ENCODE peak calls at places on chromosomes 7 and 10, in four cellular contexts. G is heart left ventricle, Z is kidney, Y is A549. W is an unnamed sample. For H3K4me1, the result is how much of the 10 kb centered on the place peaks cover.

GRCh38 chr7:135259702-135260101 is 26.1 kb downstream of the STRA8 start:
- DNase-seq in G (no peak), Z (no peak), Y (no peak), W (no peak)

GRCh38 chr10:18651324-18652007 is at the start of gene NSUN6:
- DNase-seq in G (peak), Z (peak), Y (peak), W (peak)

GRCh38 chr7:101100858-101101847 is 15.9 kb downstream of the TRIM56 start:
- DNase-seq in G (no peak), Z (no peak), Y (no peak), W (no peak)

GRCh38 chr10:52740155-52740549 is 32.4 kb downstream of the MBL2 start:
- DNase-seq in G (no peak), Z (no peak), Y (no peak), W (no peak)

GRCh38 chr10:96693431-96693830 is 26.9 kb downstream of the PIK3AP1 start:
- DNase-seq in G (no peak), Z (no peak), Y (no peak), W (no peak)

GRCh38 chr10:75654777-75655176 is 223.4 kb downstream of the LRMDA start:
- DNase-seq in G (no peak), Z (no peak), Y (no peak), W (peak)

GRCh38 chr7:123879628-123880027 is 34.7 kb downstream of the HYAL4 start:
- DNase-seq in G (no peak), Z (no peak), Y (no peak), W (no peak)

GRCh38 chr7:64959072-64959747 is 31.6 kb downstream of the ZNF117 start:
- DNase-seq in G (no peak), Z (no peak), Y (no peak), W (no peak)

GRCh38 chr7:55550838-55551537 is 21.3 kb downstream of the VOPP1 start:
- DNase-seq in G (no peak), Z (peak), Y (no peak), W (no peak)

GRCh38 chr7:55555160-55555559 is 17.1 kb downstream of the VOPP1 start:
- DNase-seq in G (no peak), Z (no peak), Y (no peak), W (no peak)

GRCh38 chr7:55554055-55554454 is 18.2 kb downstream of the VOPP1 start:
- DNase-seq in G (no peak), Z (no peak), Y (no peak), W (no peak)

GRCh38 chr7:55552320-55553086 is 19.8 kb downstream of the VOPP1 start:
- DNase-seq in G (no peak), Z (peak), Y (peak), W (no peak)

GRCh38 chr7:55553087-55553345 is 19.3 kb downstream of the VOPP1 start:
- DNase-seq in G (no peak), Z (no peak), Y (no peak), W (no peak)
- H3K4me1 ChIP-seq in G (under half), Z (under half), Y (under half), W (under half)

DNA sequence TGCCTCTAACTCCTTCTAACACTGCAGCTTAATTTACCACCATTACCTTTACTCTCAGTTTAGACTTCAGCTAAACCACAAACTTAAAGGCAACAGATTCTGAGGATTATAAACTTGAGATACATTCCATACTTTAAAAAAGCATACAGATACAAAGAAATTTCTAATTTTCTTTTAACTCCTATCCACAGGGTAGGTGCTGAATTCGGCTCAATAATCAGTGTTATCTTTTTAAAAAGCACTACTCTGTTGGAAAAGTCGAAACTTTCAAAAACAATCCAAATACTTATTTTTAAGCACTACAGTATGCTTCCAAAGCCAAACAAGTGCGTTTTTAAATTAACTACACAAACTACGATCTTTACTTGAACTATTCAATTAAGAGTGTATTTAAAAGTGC is 1.0 kb downstream of the SMNDC1 start:
- DNase-seq in G (no peak), Z (no peak), Y (no peak), W (no peak)
- H3K4me1 ChIP-seq in G (under half), Z (under half), Y (half or more), W (half or more)

GRCh38 chr10:79161557-79161956 is 92.8 kb downstream of the ZMIZ1 start:
- DNase-seq in G (no peak), Z (no peak), Y (no peak), W (no peak)
- H3K4me1 ChIP-seq in G (half or more), Z (half or more), Y (half or more), W (under half)

GRCh38 chr7:95780665-95781064 is 8.3 kb downstream of the DYNC1I1 start:
- DNase-seq in G (no peak), Z (no peak), Y (no peak), W (no peak)

GRCh38 chr7:95781967-95782586 is 9.7 kb downstream of the DYNC1I1 start:
- DNase-seq in G (no peak), Z (no peak), Y (no peak), W (no peak)

GRCh38 chr7:95788288-95788687 is 15.9 kb downstream of the DYNC1I1 start:
- DNase-seq in G (no peak), Z (no peak), Y (no peak), W (no peak)

DNA sequence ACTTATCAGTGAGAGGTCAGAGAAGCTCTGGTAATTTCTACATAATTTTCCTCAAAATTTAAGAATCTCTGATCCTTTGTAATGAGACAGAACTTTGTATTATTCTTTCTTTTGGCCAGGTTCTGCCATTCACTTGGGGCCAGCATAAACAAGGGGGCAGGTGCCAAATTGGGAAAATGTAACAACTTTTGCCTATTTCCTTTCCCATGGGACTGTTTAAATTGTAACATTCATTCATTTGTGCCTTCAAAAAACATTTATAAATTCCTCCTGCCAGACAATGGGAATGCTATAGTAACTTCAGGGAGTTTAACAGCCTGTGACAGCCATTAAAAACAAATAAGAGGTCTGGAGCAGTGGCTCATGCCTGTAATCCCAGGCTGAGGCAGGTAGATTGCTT is 12.4 kb downstream of the DYNC1I1 start:
- DNase-seq in G (no peak), Z (no peak), Y (no peak), W (no peak)
- H3K4me1 ChIP-seq in G (under half), Z (under half), Y (under half), W (under half)

GRCh38 chr10:119313024-119313423 is 105.7 kb downstream of the GRK5 start:
- DNase-seq in G (no peak), Z (no peak), Y (no peak), W (no peak)

GRCh38 chr10:119312241-119312640 is 104.9 kb downstream of the GRK5 start:
- DNase-seq in G (no peak), Z (no peak), Y (no peak), W (no peak)

GRCh38 chr10:119309423-119309770 is 102.0 kb downstream of the GRK5 start:
- DNase-seq in G (no peak), Z (peak), Y (no peak), W (no peak)

GRCh38 chr10:119308556-119309422 is 101.4 kb downstream of the GRK5 start:
- DNase-seq in G (no peak), Z (peak), Y (no peak), W (no peak)

GRCh38 chr10:119310807-119311206 is 103.4 kb downstream of the GRK5 start:
- DNase-seq in G (no peak), Z (no peak), Y (no peak), W (no peak)
- H3K4me1 ChIP-seq in G (under half), Z (under half), Y (half or more), W (under half)

DNA sequence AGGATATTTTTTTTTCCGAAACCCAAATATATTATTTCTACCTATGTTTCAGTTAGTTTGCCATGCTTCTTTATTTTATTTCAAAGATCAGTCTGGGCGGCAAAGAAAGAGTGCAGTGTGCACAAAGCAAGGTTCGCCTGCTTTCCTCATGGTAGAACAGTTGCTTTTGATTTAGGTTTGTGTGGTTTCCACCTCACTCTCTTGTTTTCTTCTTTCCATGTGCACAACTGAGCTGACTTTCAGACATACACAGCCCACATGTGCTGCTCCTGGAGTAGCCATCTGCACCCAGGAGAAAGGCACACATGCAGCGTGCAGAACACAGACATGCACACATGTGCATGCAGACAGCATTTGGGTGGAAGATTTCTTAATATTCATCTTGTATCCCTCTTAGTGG is 302.1 kb downstream of the FZD1 start:
- DNase-seq in G (no peak), Z (no peak), Y (no peak), W (no peak)
- H3K4me1 ChIP-seq in G (under half), Z (under half), Y (under half), W (under half)

GRCh38 chr10:44207160-44207559 is 177.7 kb downstream of the CXCL12 start:
- DNase-seq in G (no peak), Z (no peak), Y (no peak), W (no peak)
- H3K4me1 ChIP-seq in G (under half), Z (under half), Y (under half), W (under half)

GRCh38 chr10:14553434-14553833 is 221.3 kb downstream of the FAM107B start:
- DNase-seq in G (no peak), Z (no peak), Y (no peak), W (no peak)
- H3K4me1 ChIP-seq in G (under half), Z (under half), Y (half or more), W (under half)

GRCh38 chr7:5681423-5681822 is 100.0 kb downstream of the RNF216 start:
- DNase-seq in G (no peak), Z (no peak), Y (no peak), W (no peak)
- H3K4me1 ChIP-seq in G (under half), Z (under half), Y (under half), W (half or more)

DNA sequence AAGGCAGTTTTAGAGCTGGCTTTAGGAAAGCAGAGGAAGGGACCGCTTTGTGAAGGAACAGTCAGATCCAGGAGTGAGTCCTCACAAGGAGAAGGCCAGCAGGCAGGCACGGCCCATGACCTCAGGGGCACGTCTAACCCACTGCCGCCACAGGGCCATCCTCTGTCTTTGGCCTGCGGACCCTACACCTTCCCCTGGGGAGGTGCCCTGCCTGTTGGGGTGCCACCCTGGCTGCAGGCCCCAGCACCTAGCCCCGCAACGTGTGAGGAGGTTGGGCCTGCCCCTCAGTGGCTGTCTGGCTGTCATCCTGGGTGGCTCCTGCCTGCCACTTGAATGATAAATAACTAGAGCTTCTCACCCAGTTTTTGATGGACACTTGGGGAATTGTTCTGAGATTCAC is 31.0 kb upstream of the TRIM8 start:
- DNase-seq in G (no peak), Z (peak), Y (no peak), W (peak)
- H3K4me1 ChIP-seq in G (under half), Z (under half), Y (under half), W (half or more)